ENCODE peak calls at places on chromosomes 13 and 19, in four cellular contexts. S is left ventricle myocardium inferior; T is Panc1; X is stimulated activated CD8-positive, alpha-beta memory T cell treated with anti-CD3 and anti-CD28 coated beads, Interleukin-7, amount 100 ng/mL, for 1 hour. R is an unnamed sample.

GRCh38 chr19:12318782-12319413 is 14.5 kb downstream of the ZNF563 start:
- DNase-seq in T (no peak), S (no peak), X (no peak), R (no peak)

GRCh38 chr19:39997595-39998216 is 846 bp downstream of the ZNF546 start:
- DNase-seq in T (no peak), X (no peak), S (no peak), R (peak; percentile 26)

GRCh38 chr13:32849369-32849768 is 166.9 kb upstream of the KL start:
- DNase-seq in X (no peak), S (no peak), T (no peak), R (no peak)

GRCh38 chr13:55029280-55029679 is 2000.7 kb downstream of the OLFM4 start:
- DNase-seq in S (no peak), T (no peak), X (no peak), R (no peak)

GRCh38 chr19:52689804-52690394 is 44.9 kb downstream of the ZNF611 start:
- DNase-seq in T (no peak), S (peak; percentile 33), X (no peak), R (no peak)

GRCh38 chr19:37902668-37903067 is 3.7 kb downstream of the WDR87 start:
- DNase-seq in X (peak; percentile 55), T (peak; percentile 60), S (peak; percentile 66), R (peak; percentile 86)

GRCh38 chr13:82118589-82118988 is 1763.7 kb downstream of the SLITRK1 start:
- DNase-seq in X (no peak), S (no peak), T (no peak), R (no peak)

GRCh38 chr19:49896863-49897621 is at the start of gene IL4I1:
- DNase-seq in X (peak; percentile 20), S (no peak), T (no peak), R (peak; percentile 75)

GRCh38 chr13:45434556-45435371 is 16.6 kb upstream of the SLC25A30 start:
- DNase-seq in T (no peak), X (no peak), S (no peak), R (no peak)

GRCh38 chr13:24053505-24054251 is 106.8 kb upstream of the SPATA13 start:
- DNase-seq in S (no peak), X (peak; percentile 13), T (peak; percentile 50), R (peak; percentile 86)

GRCh38 chr19:17933414-17934129 is 757 bp downstream of the CCDC124 start:
- DNase-seq in T (no peak), X (no peak), S (no peak), R (no peak)

GRCh38 chr13:112688560-112689497 is 1.0 kb upstream of the ATP11A start:
- DNase-seq in S (no peak), T (no peak), X (no peak), R (no peak)

GRCh38 chr19:24063312-24063711 is 23.7 kb upstream of the ZNF254 start:
- DNase-seq in X (no peak), S (no peak), T (no peak), R (no peak)

GRCh38 chr13:29483211-29483610 is 112.3 kb downstream of the SLC7A1 start:
- DNase-seq in X (no peak), S (peak; percentile 72), T (no peak), R (no peak)

GRCh38 chr19:29583196-29584006 is 22.7 kb upstream of the POP4 start:
- DNase-seq in S (no peak), X (no peak), T (no peak), R (no peak)